ENCODE peak calls at places on chromosomes 16 and 17, in four cellular contexts. F is mesendoderm, M is IMR-90, S is H1. R is an unnamed sample.

GRCh38 chr17:2397247-2398171 is 3.4 kb downstream of the MNT start:
- DNase-seq in F (no peak), M (no peak), S (no peak), R (no peak)

GRCh38 chr16:86558355-86559193 is 3.5 kb upstream of the MTHFSD start:
- DNase-seq in F (no peak), M (no peak), S (no peak), R (no peak)

GRCh38 chr16:1070084-1070987 is 2.2 kb upstream of the SSTR5 start:
- DNase-seq in F (no peak), M (no peak), S (no peak), R (no peak)

GRCh38 chr17:31314788-31315105 is 893 bp upstream of the EVI2B start:
- DNase-seq in F (no peak), M (no peak), S (no peak), R (no peak)

GRCh38 chr17:45132569-45133463 is 501 bp upstream of the PLCD3 start:
- DNase-seq in F (peak; percentile 84), M (peak; percentile 70), S (no peak), R (peak; percentile 75)

GRCh38 chr17:71098071-71098470 is 928.7 kb downstream of the KCNJ2 start:
- DNase-seq in F (no peak), M (no peak), S (no peak), R (no peak)

GRCh38 chr16:27460213-27460612 is 58.2 kb downstream of the IL21R start:
- DNase-seq in F (no peak), M (no peak), S (no peak), R (no peak)

GRCh38 chr17:64572682-64573154 is 65.9 kb downstream of the CEP95 start:
- DNase-seq in F (peak; percentile 56), M (peak; percentile 61), S (no peak), R (no peak)

GRCh38 chr16:64952177-64952576 is 169.7 kb downstream of the CDH11 start:
- DNase-seq in F (no peak), M (peak; percentile 97), S (no peak), R (no peak)

GRCh38 chr17:75739801-75740200 is 18.5 kb downstream of the ITGB4 start:
- DNase-seq in F (no peak), M (no peak), S (no peak), R (no peak)

GRCh38 chr17:63834431-63835166 is 7.1 kb upstream of the FTSJ3 start:
- DNase-seq in F (peak; percentile 95), M (peak; percentile 85), S (peak; percentile 54), R (peak; percentile 48)

GRCh38 chr17:33753452-33753851 is 460.4 kb upstream of the ASIC2 start:
- DNase-seq in F (no peak), M (no peak), S (no peak), R (no peak)

GRCh38 chr16:68267612-68268405 is 3.5 kb downstream of the SLC7A6 start:
- DNase-seq in F (peak; percentile 80), M (no peak), S (no peak), R (no peak)

GRCh38 chr16:677306-678190 is 2.1 kb downstream of the RHBDL1 start:
- DNase-seq in F (no peak), M (no peak), S (no peak), R (no peak)

GRCh38 chr17:50519141-50519834 is 11.0 kb downstream of the MYCBPAP start:
- DNase-seq in F (no peak), M (no peak), S (no peak), R (no peak)

GRCh38 chr17:44925731-44926697 is 10.7 kb upstream of the GFAP start:
- DNase-seq in F (no peak), M (no peak), S (no peak), R (no peak)

DNA sequence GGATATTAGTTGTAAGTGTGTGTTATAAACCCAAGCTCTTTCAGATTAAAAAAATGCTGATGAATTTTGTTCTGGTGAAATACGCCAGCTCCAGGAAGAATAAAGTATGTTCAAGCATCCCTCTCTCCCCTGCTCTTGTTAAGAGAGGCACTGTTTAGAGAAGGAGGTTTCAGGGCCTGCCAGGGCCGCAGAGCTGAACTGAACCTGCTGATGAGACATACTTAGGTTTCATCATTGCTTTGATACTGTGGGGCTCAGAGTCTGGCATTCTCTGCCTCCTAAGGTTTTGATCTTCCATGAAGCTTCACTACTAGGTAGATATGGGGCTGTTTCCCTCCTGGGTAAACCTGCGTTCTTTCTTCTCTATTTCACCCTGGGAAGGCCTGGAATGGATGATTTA is 175.3 kb upstream of the FAM20A start:
- DNase-seq in F (no peak), M (peak; percentile 34), S (no peak), R (no peak)
- H2AK5ac ChIP-seq in F (no peak overlapping the region), M (no peak overlapping the region), S (no peak overlapping the region), R (no peak overlapping the region)

GRCh38 chr17:13793951-13794350 is 192.2 kb upstream of the HS3ST3A1 start:
- DNase-seq in F (no peak), M (no peak), S (no peak), R (no peak)
- H2BK15ac ChIP-seq in F (no peak overlapping the region), M (no peak overlapping the region), S (no peak overlapping the region), R (no peak overlapping the region)

DNA sequence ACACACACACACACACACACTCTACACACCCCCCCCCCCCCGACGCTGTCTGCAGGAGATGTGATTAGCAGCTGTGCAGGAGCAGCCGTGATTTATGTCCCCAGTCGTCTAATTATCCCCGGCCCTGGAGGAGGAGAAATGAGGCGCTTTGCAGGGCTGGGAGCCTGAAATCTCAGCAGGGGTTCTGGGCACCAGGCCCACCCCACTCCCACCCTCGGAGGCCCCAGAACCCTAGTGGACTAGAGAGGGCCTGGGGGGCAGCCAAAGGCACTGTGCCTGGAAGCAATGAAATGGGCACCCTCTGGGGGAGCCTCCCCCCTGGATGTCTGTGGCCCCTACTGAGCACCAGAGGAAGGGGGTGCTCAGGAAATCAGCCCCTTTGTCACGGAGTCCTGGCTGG is 134.2 kb upstream of the CIBAR2 start:
- DNase-seq in F (no peak), M (no peak), S (no peak), R (no peak)
- H4K8ac ChIP-seq in F (no peak overlapping the region), M (no peak overlapping the region), S (peak overlapping the region; percentile 35), R (peak overlapping the region; percentile 76)

DNA sequence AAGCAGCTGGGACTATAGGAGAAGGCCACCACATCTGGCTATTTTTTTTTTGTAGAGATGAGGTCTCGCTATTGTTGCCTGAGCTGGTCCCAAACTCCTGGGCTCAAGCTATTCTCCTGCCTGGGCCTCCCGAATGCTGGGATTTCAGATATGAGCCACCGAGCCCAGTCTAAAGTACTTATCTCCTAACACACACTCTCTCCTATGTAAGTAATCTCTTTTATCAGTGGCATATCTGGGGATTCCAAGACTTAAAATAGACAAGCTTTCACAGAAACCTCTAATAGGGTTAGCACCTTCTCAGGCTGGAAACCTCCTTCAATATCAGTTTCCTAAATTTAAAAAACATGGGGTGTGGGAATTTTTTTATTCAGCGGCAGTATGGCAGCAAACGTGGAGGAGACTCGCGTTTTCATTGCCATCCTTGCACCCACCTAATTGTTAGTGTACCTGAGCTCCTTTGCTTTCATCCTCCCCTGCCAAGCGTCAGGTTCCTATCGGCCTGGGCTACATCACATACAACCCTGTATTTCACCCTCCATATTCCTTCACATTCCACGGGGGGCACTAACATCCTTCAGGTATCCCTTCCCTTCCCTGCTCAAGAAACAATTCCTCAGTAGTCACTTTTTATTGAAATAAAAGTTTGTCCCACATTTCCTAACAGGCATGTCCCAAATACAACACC is 1.1 kb downstream of the EZH1 start:
- DNase-seq in F (peak; percentile 55), M (no peak), S (no peak), R (no peak)
- H2AK5ac ChIP-seq in F (no peak overlapping the region), M (peak overlapping the region; percentile 84), S (no peak overlapping the region), R (no peak overlapping the region)

DNA sequence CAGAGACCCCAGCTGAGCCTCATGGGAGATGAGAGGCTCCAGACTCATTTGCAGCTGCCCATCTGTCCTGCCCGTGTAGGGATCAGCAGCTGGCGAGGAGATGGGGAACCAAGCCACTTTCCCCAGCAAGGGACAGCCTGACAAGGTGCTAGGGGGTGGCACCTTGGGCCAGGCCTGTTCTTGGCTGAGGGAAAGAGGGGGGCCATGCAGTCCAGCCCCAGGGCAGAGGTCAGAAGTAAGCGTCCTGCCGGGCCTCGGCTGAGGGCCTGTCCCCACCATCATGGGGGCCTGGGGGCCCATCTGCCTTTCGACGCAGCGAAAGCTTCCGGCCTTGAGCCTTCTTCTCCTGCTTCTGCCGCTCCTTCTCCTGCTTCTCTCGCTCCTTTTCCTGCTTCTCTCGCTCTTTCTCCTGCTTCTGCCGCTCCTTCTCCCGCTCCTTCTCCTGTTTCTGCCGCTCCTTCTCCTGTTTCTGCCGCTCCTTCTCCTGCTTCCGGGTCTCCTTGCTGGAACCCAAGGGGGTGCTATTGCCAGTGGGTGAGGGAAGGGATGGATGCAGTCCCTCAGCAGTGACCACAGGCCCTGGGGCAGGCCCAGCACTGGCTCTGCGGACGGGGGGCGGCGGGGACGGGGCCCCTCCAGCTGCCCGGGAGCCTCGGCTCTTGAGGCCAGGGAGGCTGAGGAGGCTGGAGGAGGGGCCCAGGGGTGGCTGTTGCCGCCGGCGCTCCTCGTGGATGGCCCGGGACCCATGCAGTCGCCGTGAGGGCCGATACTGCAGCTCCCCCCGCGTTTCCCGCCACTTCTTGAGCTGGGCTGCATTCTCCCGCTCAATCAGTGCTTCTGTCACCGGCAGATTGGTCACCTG is 2.8 kb upstream of the CD2BP2 start:
- DNase-seq in F (no peak), M (no peak), S (no peak), R (no peak)
- H2BK15ac ChIP-seq in F (no peak overlapping the region), M (no peak overlapping the region), S (no peak overlapping the region), R (no peak overlapping the region)

GRCh38 chr17:47821031-47821423 is 567 bp downstream of the OSBPL7 start:
- DNase-seq in F (no peak), M (no peak), S (no peak), R (no peak)
- H4K8ac ChIP-seq in F (no peak overlapping the region), M (peak overlapping the region; percentile 88), S (no peak overlapping the region), R (peak overlapping the region; percentile 82)

GRCh38 chr17:7476951-7477350 is 2.5 kb downstream of the ZBTB4 start:
- DNase-seq in F (no peak), M (no peak), S (no peak), R (no peak)

GRCh38 chr17:7479139-7479388 is 367 bp downstream of the ZBTB4 start:
- DNase-seq in F (no peak), M (no peak), S (no peak), R (no peak)

GRCh38 chr17:7478276-7479138 is 924 bp downstream of the ZBTB4 start:
- DNase-seq in F (peak; percentile 44), M (peak; percentile 18), S (no peak), R (peak; percentile 37)

GRCh38 chr17:7477392-7478275 is 1.8 kb downstream of the ZBTB4 start:
- DNase-seq in F (no peak), M (peak; percentile 95), S (no peak), R (no peak)

GRCh38 chr17:7479389-7480192 is at the start of gene ZBTB4:
- DNase-seq in F (peak; percentile 70), M (peak; percentile 21), S (no peak), R (peak; percentile 44)
- H2AK5ac ChIP-seq in F (peak within 1 kb of the TSS; percentile 24), M (peak within 1 kb of the TSS; percentile 85), S (peak within 1 kb of the TSS; percentile 30), R (peak within 1 kb of the TSS; percentile 99)